ENCODE peak calls at places on chromosomes 3 and 15, in five cellular contexts. C is activated T-cell treated with anti-CD3 and anti-CD28 coated beads for 48 hours, F is GM03348, P is nucleus accumbens, M is A549. Q is an unnamed sample.

GRCh38 chr3:168061332-168061996 is 34.3 kb downstream of the GOLIM4 start:
- DNase-seq in P (peak; percentile 1), C (no peak), F (no peak), M (no peak), Q (no peak)

GRCh38 chr3:156483961-156484787 is 70.7 kb downstream of the SSR3 start:
- DNase-seq in M (no peak), P (peak; percentile 44), F (no peak), C (no peak), Q (peak; percentile 36)

GRCh38 chr3:67382551-67382950 is 271.9 kb downstream of the SUCLG2 start:
- DNase-seq in M (no peak), P (no peak), F (no peak), C (no peak), Q (no peak)

GRCh38 chr15:77784361-77785292 is 151.9 kb upstream of the LINGO1 start:
- DNase-seq in C (peak; percentile 18), P (peak; percentile 7), M (peak; percentile 64), F (peak; percentile 38), Q (peak; percentile 56)

GRCh38 chr3:194042947-194043346 is 93.0 kb upstream of the HES1 start:
- DNase-seq in F (peak; percentile 75), M (peak; percentile 9), C (no peak), P (no peak), Q (peak; percentile 44)

GRCh38 chr15:99104788-99105515 is at the start of gene SYNM:
- DNase-seq in F (peak; percentile 97), M (peak; percentile 93), C (peak; percentile 49), P (peak; percentile 78), Q (peak; percentile 85)

GRCh38 chr3:101643861-101644613 is 32.9 kb downstream of the ZBTB11 start:
- DNase-seq in C (peak; percentile 15), P (no peak), F (no peak), M (peak; percentile 9), Q (peak; percentile 72)

GRCh38 chr3:65961733-65962132 is 77.0 kb downstream of the MAGI1 start:
- DNase-seq in F (no peak), M (no peak), C (no peak), P (no peak), Q (no peak)

GRCh38 chr3:113212845-113213375 is 1.6 kb downstream of the BOC start:
- DNase-seq in C (no peak), F (no peak), M (no peak), P (no peak), Q (no peak)

GRCh38 chr3:179503640-179504039 is 52.4 kb upstream of the GNB4 start:
- DNase-seq in M (no peak), C (no peak), F (no peak), P (no peak), Q (no peak)

GRCh38 chr3:61877359-61877770 is 316.0 kb downstream of the PTPRG start:
- DNase-seq in M (no peak), F (no peak), C (no peak), P (no peak), Q (no peak)

GRCh38 chr3:102205647-102206046 is 229.2 kb upstream of the ZPLD1 start:
- DNase-seq in M (no peak), P (no peak), F (no peak), C (no peak), Q (no peak)

GRCh38 chr15:84598993-84599392 is 1.8 kb upstream of the ZSCAN2 start:
- DNase-seq in M (peak; percentile 78), P (peak; percentile 49), C (peak; percentile 33), F (peak; percentile 70), Q (peak; percentile 48)

GRCh38 chr3:47022540-47023161 is 43.2 kb downstream of the NBEAL2 start:
- DNase-seq in M (no peak), C (no peak), F (peak; percentile 5), P (no peak), Q (no peak)

GRCh38 chr3:168036654-168037419 is 58.9 kb downstream of the GOLIM4 start:
- DNase-seq in M (no peak), C (no peak), P (no peak), F (no peak), Q (no peak)

GRCh38 chr3:10816019-10816862 is at the start of gene SLC6A11:
- DNase-seq in M (no peak), C (no peak), P (peak; percentile 28), F (no peak), Q (peak; percentile 33)